ENCODE peak calls at places on chromosome 6, in six cellular contexts. One of them, this sample, is unnamed.

GRCh38 chr6:39335780-39336541 is 13.5 kb upstream of the KCNK16 start:
- DNase-seq in HepG2: no peak
- DNase-seq in H1: no peak
- DNase-seq in GM12891: no peak
- DNase-seq in GM12878: no peak
- DNase-seq in K562: no peak
- DNase-seq in this sample: no peak

GRCh38 chr6:88477411-88477810 is 311.3 kb upstream of the CNR1 start:
- DNase-seq in HepG2: no peak
- DNase-seq in H1: no peak
- DNase-seq in GM12891: no peak
- DNase-seq in GM12878: no peak
- DNase-seq in K562: no peak
- DNase-seq in this sample: no peak

GRCh38 chr6:150169609-150170008 is 26.8 kb downstream of the PPP1R14C start:
- DNase-seq in HepG2: no peak
- DNase-seq in H1: no peak
- DNase-seq in GM12891: no peak
- DNase-seq in GM12878: no peak
- DNase-seq in K562: no peak
- DNase-seq in this sample: no peak

GRCh38 chr6:27141472-27142015 is 106.0 kb upstream of the PRSS16 start:
- DNase-seq in HepG2: no peak
- DNase-seq in H1: no peak
- DNase-seq in GM12891: no peak
- DNase-seq in GM12878: no peak
- DNase-seq in K562: no peak
- DNase-seq in this sample: no peak

GRCh38 chr6:12911387-12911960 is 194.9 kb downstream of the PHACTR1 start:
- DNase-seq in HepG2: peak; percentile 18
- DNase-seq in H1: no peak
- DNase-seq in GM12891: no peak
- DNase-seq in GM12878: no peak
- DNase-seq in K562: peak; percentile 21
- DNase-seq in this sample: no peak

GRCh38 chr6:56840467-56841371 is 114.2 kb upstream of the BEND6 start:
- DNase-seq in HepG2: peak; percentile 49
- DNase-seq in H1: no peak
- DNase-seq in GM12891: no peak
- DNase-seq in GM12878: no peak
- DNase-seq in K562: no peak
- DNase-seq in this sample: no peak

GRCh38 chr6:32255212-32256153 is 31.6 kb upstream of the NOTCH4 start:
- DNase-seq in HepG2: peak; percentile 48
- DNase-seq in H1: peak; percentile 80
- DNase-seq in GM12891: no peak
- DNase-seq in GM12878: no peak
- DNase-seq in K562: peak; percentile 72
- DNase-seq in this sample: peak; percentile 42

GRCh38 chr6:82086944-82087343 is 160.6 kb downstream of the IBTK start:
- DNase-seq in HepG2: peak; percentile 81
- DNase-seq in H1: no peak
- DNase-seq in GM12891: no peak
- DNase-seq in GM12878: no peak
- DNase-seq in K562: no peak
- DNase-seq in this sample: no peak

GRCh38 chr6:43673444-43674063 is 14.0 kb downstream of the MRPS18A start:
- DNase-seq in HepG2: no peak
- DNase-seq in H1: no peak
- DNase-seq in GM12891: no peak
- DNase-seq in GM12878: no peak
- DNase-seq in K562: no peak
- DNase-seq in this sample: no peak

GRCh38 chr6:121584591-121585369 is 149.3 kb downstream of the GJA1 start:
- DNase-seq in HepG2: no peak
- DNase-seq in H1: no peak
- DNase-seq in GM12891: no peak
- DNase-seq in GM12878: no peak
- DNase-seq in K562: no peak
- DNase-seq in this sample: no peak

GRCh38 chr6:31901415-31901952 is 402 bp downstream of the ZBTB12 start:
- DNase-seq in HepG2: no peak
- DNase-seq in H1: peak; percentile 68
- DNase-seq in GM12891: peak; percentile 58
- DNase-seq in GM12878: no peak
- DNase-seq in K562: peak; percentile 93
- DNase-seq in this sample: peak; percentile 61

GRCh38 chr6:101605426-101605825 is 211.9 kb downstream of the GRIK2 start:
- DNase-seq in HepG2: no peak
- DNase-seq in H1: no peak
- DNase-seq in GM12891: no peak
- DNase-seq in GM12878: no peak
- DNase-seq in K562: no peak
- DNase-seq in this sample: no peak

GRCh38 chr6:138493413-138493812 is 5.9 kb downstream of the NHSL1 start:
- DNase-seq in HepG2: no peak
- DNase-seq in H1: no peak
- DNase-seq in GM12891: no peak
- DNase-seq in GM12878: no peak
- DNase-seq in K562: no peak
- DNase-seq in this sample: no peak

GRCh38 chr6:80143312-80143960 is 37.0 kb downstream of the BCKDHB start:
- DNase-seq in HepG2: no peak
- DNase-seq in H1: no peak
- DNase-seq in GM12891: no peak
- DNase-seq in GM12878: no peak
- DNase-seq in K562: no peak
- DNase-seq in this sample: no peak

GRCh38 chr6:131054392-131055250 is 8.4 kb downstream of the EPB41L2 start:
- DNase-seq in HepG2: no peak
- DNase-seq in H1: no peak
- DNase-seq in GM12891: no peak
- DNase-seq in GM12878: no peak
- DNase-seq in K562: no peak
- DNase-seq in this sample: no peak

GRCh38 chr6:156627524-156627923 is 149.7 kb upstream of the ARID1B start:
- DNase-seq in HepG2: no peak
- DNase-seq in H1: no peak
- DNase-seq in GM12891: no peak
- DNase-seq in GM12878: no peak
- DNase-seq in K562: no peak
- DNase-seq in this sample: no peak

DNA sequence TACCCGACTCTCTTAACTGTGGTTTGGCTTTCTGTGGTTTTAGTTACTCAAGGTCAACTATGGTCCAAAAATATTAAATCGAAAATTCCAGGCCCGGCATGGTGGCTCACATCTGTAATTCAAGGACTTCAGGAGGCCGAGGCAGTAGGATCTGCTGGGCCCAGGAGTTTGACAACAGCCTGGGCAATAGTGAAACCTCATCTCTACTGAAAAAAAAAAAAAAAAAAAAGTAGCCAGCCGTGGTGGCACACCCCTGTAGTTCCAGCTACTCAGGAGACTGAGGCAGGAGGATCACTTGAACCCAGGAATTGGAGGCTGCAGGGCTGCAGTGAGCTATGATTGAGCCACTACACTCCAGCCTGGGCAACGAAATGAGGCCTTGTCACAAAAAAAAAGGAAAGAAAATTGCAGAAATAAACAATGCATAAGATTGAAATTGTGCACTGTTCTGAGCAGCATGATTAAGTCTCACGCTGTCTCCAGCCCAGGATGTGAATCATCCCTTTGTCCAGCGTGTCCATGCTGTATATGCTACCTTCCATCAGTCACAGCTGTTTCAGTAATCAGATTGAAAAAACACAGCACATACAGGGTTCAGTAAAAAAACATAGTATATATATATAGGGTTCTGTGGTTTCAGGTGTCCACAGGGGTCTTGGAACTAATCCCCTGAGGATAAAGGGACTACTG is 40.7 kb downstream of the RGS17 start:
- DNase-seq in HepG2: no peak
- DNase-seq in H1: no peak
- DNase-seq in GM12891: no peak
- DNase-seq in GM12878: no peak
- DNase-seq in K562: no peak
- DNase-seq in this sample: no peak
- TF ChIP-seq POLR2AphosphoS5 in HepG2: no peak
- TF ChIP-seq POLR2AphosphoS5 in H1: no peak
- TF ChIP-seq POLR2AphosphoS5 in GM12891: no peak
- TF ChIP-seq POLR2AphosphoS5 in GM12878: no peak
- TF ChIP-seq POLR2AphosphoS5 in K562: no peak
- TF ChIP-seq POLR2AphosphoS5 in this sample: no peak

GRCh38 chr6:118735320-118735719 is 83.9 kb upstream of the CEP85L start:
- DNase-seq in HepG2: peak; percentile 12
- DNase-seq in H1: peak; percentile 62
- DNase-seq in GM12891: no peak
- DNase-seq in GM12878: no peak
- DNase-seq in K562: peak; percentile 62
- DNase-seq in this sample: peak; percentile 26
- TF ChIP-seq POLR2A in HepG2: no peak
- TF ChIP-seq POLR2A in H1: no peak
- TF ChIP-seq POLR2A in GM12891: no peak
- TF ChIP-seq POLR2A in GM12878: no peak
- TF ChIP-seq POLR2A in K562: no peak
- TF ChIP-seq POLR2A in this sample: no peak

DNA sequence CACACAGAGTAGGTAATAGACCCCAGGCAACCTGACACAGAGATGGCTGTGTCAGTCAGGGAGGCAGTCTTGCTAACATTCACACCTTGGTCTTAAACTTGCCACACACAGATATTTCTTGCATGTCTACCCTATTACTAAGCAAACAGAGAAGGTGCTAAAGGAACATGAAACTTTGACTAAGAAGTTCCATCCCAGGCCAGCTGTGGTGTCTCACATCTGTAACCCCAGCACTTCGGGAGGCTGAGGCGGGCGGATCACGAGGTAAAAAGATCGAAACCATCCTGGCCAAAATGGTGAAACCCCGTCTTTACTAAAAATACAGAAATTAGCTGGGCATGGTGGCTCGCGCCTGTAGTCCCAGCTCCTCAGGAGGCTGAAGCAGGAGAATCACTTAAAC is 222.4 kb upstream of the JARID2 start:
- DNase-seq in HepG2: no peak
- DNase-seq in H1: no peak
- DNase-seq in GM12891: peak; percentile 36
- DNase-seq in GM12878: peak; percentile 94
- DNase-seq in K562: no peak
- DNase-seq in this sample: peak; percentile 24
- TF ChIP-seq TAF1 in HepG2: no peak
- TF ChIP-seq TAF1 in H1: no peak
- TF ChIP-seq TAF1 in GM12891: no peak
- TF ChIP-seq TAF1 in GM12878: no peak
- TF ChIP-seq TAF1 in K562: no peak
- TF ChIP-seq TAF1 in this sample: no peak

GRCh38 chr6:158739673-158740072 is 79.5 kb downstream of the EZR start:
- DNase-seq in HepG2: no peak
- DNase-seq in H1: no peak
- DNase-seq in GM12891: no peak
- DNase-seq in GM12878: no peak
- DNase-seq in K562: no peak
- DNase-seq in this sample: no peak

GRCh38 chr6:158742988-158743651 is 76.0 kb downstream of the EZR start:
- DNase-seq in HepG2: no peak
- DNase-seq in H1: no peak
- DNase-seq in GM12891: no peak
- DNase-seq in GM12878: no peak
- DNase-seq in K562: no peak
- DNase-seq in this sample: no peak

GRCh38 chr6:158737082-158737709 is 82.0 kb downstream of the EZR start:
- DNase-seq in HepG2: no peak
- DNase-seq in H1: no peak
- DNase-seq in GM12891: no peak
- DNase-seq in GM12878: no peak
- DNase-seq in K562: no peak
- DNase-seq in this sample: no peak

DNA sequence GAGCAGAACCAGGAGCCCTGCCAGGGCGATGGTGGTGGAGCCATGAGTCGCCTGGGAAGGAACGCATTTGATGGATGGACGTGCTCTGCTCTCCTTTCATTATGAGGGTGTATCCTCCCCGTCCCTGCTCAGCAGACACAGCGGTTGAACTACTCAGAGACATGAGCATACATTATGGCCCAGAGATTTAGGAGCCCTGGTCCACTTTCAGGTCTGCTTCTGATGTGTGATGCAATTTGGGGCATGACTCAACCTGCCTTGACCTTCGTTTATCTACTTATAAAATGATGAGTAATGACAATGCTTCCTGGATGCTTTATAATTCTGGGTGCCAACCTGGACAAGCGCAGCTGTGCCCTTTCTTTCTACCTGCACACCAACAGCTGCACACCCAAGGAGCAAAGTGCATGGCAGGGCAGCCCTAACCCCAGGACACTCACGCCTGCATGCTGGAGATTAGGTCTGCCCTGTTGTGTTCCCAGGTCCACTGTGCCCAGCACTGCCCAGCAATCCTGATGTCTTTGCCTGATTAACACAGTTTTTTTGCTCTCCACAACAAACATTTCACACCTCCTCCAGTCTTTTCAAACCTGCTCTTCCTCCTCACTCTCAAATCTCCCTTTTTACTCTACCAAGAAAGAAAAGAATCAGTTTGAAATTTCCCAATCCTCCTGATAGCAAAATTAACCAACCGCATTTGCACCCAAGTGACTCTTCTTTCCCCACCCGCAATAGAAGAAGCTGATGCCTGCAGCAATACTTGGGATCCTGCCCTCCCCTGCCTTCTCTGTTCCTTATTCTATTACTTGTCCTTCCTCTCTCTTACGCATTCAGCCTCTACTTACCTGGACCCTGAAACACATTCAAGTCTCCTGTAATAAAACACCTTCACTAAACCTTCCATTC is 81.2 kb downstream of the EZR start:
- DNase-seq in HepG2: no peak
- DNase-seq in H1: no peak
- DNase-seq in GM12891: no peak
- DNase-seq in GM12878: no peak
- DNase-seq in K562: no peak
- DNase-seq in this sample: no peak
- TF ChIP-seq POLR2AphosphoS5 in HepG2: no peak
- TF ChIP-seq POLR2AphosphoS5 in H1: no peak
- TF ChIP-seq POLR2AphosphoS5 in GM12891: no peak
- TF ChIP-seq POLR2AphosphoS5 in GM12878: no peak
- TF ChIP-seq POLR2AphosphoS5 in K562: no peak
- TF ChIP-seq POLR2AphosphoS5 in this sample: no peak

GRCh38 chr6:85453490-85453889 is 3.6 kb downstream of the NT5E start:
- DNase-seq in HepG2: no peak
- DNase-seq in H1: no peak
- DNase-seq in GM12891: no peak
- DNase-seq in GM12878: no peak
- DNase-seq in K562: no peak
- DNase-seq in this sample: no peak
- TF ChIP-seq POLR2A in HepG2: no peak
- TF ChIP-seq POLR2A in H1: no peak
- TF ChIP-seq POLR2A in GM12891: no peak
- TF ChIP-seq POLR2A in GM12878: no peak
- TF ChIP-seq POLR2A in K562: no peak
- TF ChIP-seq POLR2A in this sample: no peak

GRCh38 chr6:108947114-108947854 is 99.1 kb downstream of the ARMC2 start:
- DNase-seq in HepG2: no peak
- DNase-seq in H1: no peak
- DNase-seq in GM12891: no peak
- DNase-seq in GM12878: no peak
- DNase-seq in K562: no peak
- DNase-seq in this sample: no peak
- TF ChIP-seq TAF1 in HepG2: no peak
- TF ChIP-seq TAF1 in H1: no peak
- TF ChIP-seq TAF1 in GM12891: no peak
- TF ChIP-seq TAF1 in GM12878: no peak
- TF ChIP-seq TAF1 in K562: no peak
- TF ChIP-seq TAF1 in this sample: no peak